ENCODE peak calls at places on chromosomes 13 and 19, in six cellular contexts. Y, M, D, A, T and U are unnamed samples.

GRCh38 chr19:55080121-55080914 is 4.6 kb downstream of the EPS8L1 start:
- DNase-seq in Y (peak), M (no peak), D (peak), A (peak), T (peak), U (peak)

GRCh38 chr13:76516013-76516412 is 370.2 kb downstream of the KCTD12 start:
- DNase-seq in Y (peak), M (no peak), D (peak), A (no peak), T (no peak), U (no peak)

GRCh38 chr13:34208326-34208725 is 390.4 kb downstream of the RFC3 start:
- DNase-seq in Y (peak), M (no peak), D (peak), A (no peak), T (no peak), U (no peak)

GRCh38 chr13:30884543-30884942 is 21.5 kb upstream of the MEDAG start:
- DNase-seq in Y (no peak), M (no peak), D (no peak), A (no peak), T (no peak), U (no peak)

GRCh38 chr19:55474269-55475265 is 1.9 kb upstream of the ZNF628 start:
- DNase-seq in Y (no peak), M (no peak), D (no peak), A (peak), T (no peak), U (no peak)

GRCh38 chr19:17831419-17831888 is 10.1 kb upstream of the INSL3 start:
- DNase-seq in Y (no peak), M (no peak), D (no peak), A (peak), T (no peak), U (no peak)

GRCh38 chr13:113904411-113904810 is 40.5 kb upstream of the GAS6 start:
- DNase-seq in Y (peak), M (no peak), D (peak), A (peak), T (no peak), U (no peak)

GRCh38 chr13:24511019-24511823 is 1.4 kb downstream of the PARP4 start:
- DNase-seq in Y (peak), M (no peak), D (peak), A (peak), T (peak), U (no peak)

GRCh38 chr13:70964124-70964523 is 855.9 kb upstream of the KLHL1 start:
- DNase-seq in Y (no peak), M (no peak), D (no peak), A (no peak), T (no peak), U (no peak)

GRCh38 chr13:101649490-101650126 is 197.1 kb downstream of the ITGBL1 start:
- DNase-seq in Y (peak), M (no peak), D (peak), A (no peak), T (peak), U (no peak)

GRCh38 chr19:13430790-13431582 is 75.3 kb downstream of the CACNA1A start:
- DNase-seq in Y (peak), M (peak), D (peak), A (peak), T (peak), U (no peak)

GRCh38 chr13:31749929-31750328 is 10.6 kb downstream of the RXFP2 start:
- DNase-seq in Y (peak), M (no peak), D (peak), A (no peak), T (peak), U (no peak)

GRCh38 chr19:49133621-49134454 is 14.5 kb downstream of the PPFIA3 start:
- DNase-seq in Y (peak), M (no peak), D (peak), A (peak), T (peak), U (peak)

GRCh38 chr19:14361824-14362223 is 19.4 kb upstream of the ADGRE5 start:
- DNase-seq in Y (no peak), M (no peak), D (no peak), A (peak), T (no peak), U (peak)

GRCh38 chr19:27752530-27753184 is 1460.3 kb downstream of the UQCRFS1 start:
- DNase-seq in Y (no peak), M (no peak), D (no peak), A (no peak), T (no peak), U (no peak)

GRCh38 chr19:35843676-35844481 is 8.4 kb downstream of the NPHS1 start:
- DNase-seq in Y (no peak), M (no peak), D (peak), A (peak), T (no peak), U (peak)

GRCh38 chr13:25217023-25217909 is 45.2 kb upstream of the AMER2 start:
- DNase-seq in Y (peak), M (no peak), D (peak), A (no peak), T (peak), U (no peak)

GRCh38 chr19:48922548-48923490 is 10.7 kb upstream of the DHDH start:
- DNase-seq in Y (no peak), M (no peak), D (no peak), A (no peak), T (no peak), U (no peak)

GRCh38 chr19:45070214-45070613 is 6.1 kb downstream of the ZNF296 start:
- DNase-seq in Y (no peak), M (no peak), D (no peak), A (no peak), T (no peak), U (no peak)

GRCh38 chr13:100987993-100988392 is 313.4 kb upstream of the TMTC4 start:
- DNase-seq in Y (peak), M (peak), D (peak), A (peak), T (peak), U (no peak)

GRCh38 chr13:107117327-107118012 is 549.5 kb upstream of the ARGLU1 start:
- DNase-seq in Y (peak), M (no peak), D (peak), A (no peak), T (no peak), U (no peak)

DNA sequence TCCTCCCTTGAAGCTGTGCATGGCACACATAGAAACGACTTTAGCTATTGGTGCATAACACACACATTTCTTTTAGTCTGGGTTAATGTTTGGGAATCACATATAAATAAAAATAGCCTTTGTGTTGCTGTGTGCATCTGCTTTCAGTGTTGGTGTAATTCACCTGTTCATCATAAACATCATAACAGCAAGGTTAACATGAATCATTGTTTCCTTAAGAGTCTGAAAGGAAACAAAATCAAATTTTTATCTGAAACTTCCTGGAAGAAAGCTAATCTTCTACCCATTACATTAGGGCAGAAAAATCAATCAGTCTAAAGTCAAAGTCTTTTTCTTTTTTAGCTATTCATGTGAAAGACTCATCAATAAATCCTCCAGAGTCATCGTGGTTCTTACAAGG is 35.0 kb upstream of the TNFSF11 start:
- DNase-seq in Y (no peak), M (no peak), D (no peak), A (no peak), T (no peak), U (no peak)
- H4K91ac ChIP-seq in Y (no peak), M (no peak), D (no peak), A (no peak), T (no peak), U (no peak)

GRCh38 chr19:57210381-57210780 is 19.1 kb downstream of the ZNF264 start:
- DNase-seq in Y (no peak), M (no peak), D (no peak), A (no peak), T (no peak), U (no peak)

DNA sequence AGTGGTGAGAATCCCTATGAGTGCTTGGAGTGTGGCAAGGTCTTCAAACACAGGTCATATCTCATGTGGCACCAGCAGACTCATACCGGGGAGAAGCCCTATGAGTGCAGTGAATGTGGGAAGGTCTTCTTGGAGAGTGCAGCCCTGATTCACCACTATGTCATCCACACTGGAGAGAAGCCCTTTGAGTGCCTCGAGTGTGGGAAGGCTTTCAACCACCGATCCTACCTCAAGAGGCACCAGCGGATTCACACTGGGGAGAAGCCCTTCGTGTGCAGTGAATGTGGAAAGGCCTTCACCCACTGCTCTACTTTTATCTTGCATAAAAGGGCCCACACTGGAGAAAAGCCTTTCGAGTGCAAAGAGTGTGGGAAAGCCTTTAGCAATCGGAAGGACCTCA is 18.7 kb upstream of the AURKC start:
- DNase-seq in Y (peak), M (no peak), D (peak), A (no peak), T (no peak), U (no peak)
- H4K91ac ChIP-seq in Y (no peak), M (no peak), D (no peak), A (no peak), T (no peak), U (no peak)

DNA sequence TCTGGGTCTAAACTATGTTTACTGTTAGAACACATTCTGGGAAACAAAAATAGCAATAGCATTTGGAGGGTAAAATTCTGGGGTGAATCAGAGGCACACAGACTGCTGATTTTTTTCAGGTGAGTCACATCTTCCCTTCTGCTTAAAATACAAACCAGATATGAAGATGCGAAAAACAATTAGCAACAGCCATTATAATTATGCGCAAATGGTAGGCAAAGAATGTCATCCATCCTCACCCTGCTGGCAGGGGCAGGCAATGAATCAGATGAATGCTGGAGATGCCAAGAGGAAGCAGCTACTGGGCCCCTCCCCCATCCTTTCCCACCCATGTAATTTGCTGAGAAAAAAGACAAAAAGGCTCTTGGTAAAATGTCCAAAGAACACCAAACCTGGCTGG is 282.9 kb downstream of the KLF5 start:
- DNase-seq in Y (peak), M (no peak), D (peak), A (peak), T (peak), U (no peak)
- H4K91ac ChIP-seq in Y (no peak), M (no peak), D (no peak), A (no peak), T (no peak), U (no peak)

GRCh38 chr13:94679614-94680013 is 32.7 kb downstream of the SOX21 start:
- DNase-seq in Y (no peak), M (no peak), D (no peak), A (no peak), T (peak), U (no peak)

GRCh38 chr13:94677799-94678198 is 34.5 kb downstream of the SOX21 start:
- DNase-seq in Y (no peak), M (no peak), D (no peak), A (no peak), T (no peak), U (no peak)

GRCh38 chr13:94678845-94679244 is 33.5 kb downstream of the SOX21 start:
- DNase-seq in Y (no peak), M (no peak), D (no peak), A (no peak), T (peak), U (no peak)

GRCh38 chr13:94682229-94682628 is 30.1 kb downstream of the SOX21 start:
- DNase-seq in Y (no peak), M (no peak), D (no peak), A (no peak), T (no peak), U (no peak)

DNA sequence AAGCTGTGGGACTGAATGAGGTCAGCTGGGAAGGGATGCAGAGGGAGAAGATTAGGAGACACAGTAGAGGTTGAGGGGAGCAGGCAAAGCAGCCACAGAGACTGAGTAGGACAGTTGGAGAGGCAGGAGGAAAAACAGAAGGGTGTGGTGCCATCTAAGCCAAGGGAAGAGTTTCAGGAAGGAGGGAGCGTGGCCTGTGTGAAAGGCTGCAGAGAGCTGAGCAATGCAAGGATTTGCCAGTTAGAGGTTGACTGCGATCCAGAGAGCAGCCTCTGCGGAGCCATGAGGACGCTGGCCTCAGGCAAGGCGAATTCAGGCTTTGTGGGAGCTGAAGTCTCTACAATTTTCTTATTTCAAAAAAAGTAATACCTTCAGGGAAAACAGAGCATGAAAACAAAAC is 28.9 kb downstream of the SOX21 start:
- DNase-seq in Y (no peak), M (no peak), D (no peak), A (no peak), T (no peak), U (no peak)
- H4K91ac ChIP-seq in Y (no peak), M (no peak), D (no peak), A (no peak), T (no peak), U (no peak)

GRCh38 chr13:84049442-84049841 is 167.2 kb upstream of the SLITRK1 start:
- DNase-seq in Y (no peak), M (no peak), D (no peak), A (no peak), T (no peak), U (no peak)

GRCh38 chr13:84050551-84050950 is 168.3 kb upstream of the SLITRK1 start:
- DNase-seq in Y (no peak), M (no peak), D (no peak), A (no peak), T (no peak), U (no peak)
- H4K91ac ChIP-seq in Y (no peak), M (no peak), D (no peak), A (no peak), T (no peak), U (no peak)

GRCh38 chr13:97810152-97810551 is 143.3 kb upstream of the IPO5 start:
- DNase-seq in Y (peak), M (no peak), D (peak), A (no peak), T (peak), U (no peak)
- H4K91ac ChIP-seq in Y (no peak), M (no peak), D (no peak), A (no peak), T (no peak), U (no peak)

DNA sequence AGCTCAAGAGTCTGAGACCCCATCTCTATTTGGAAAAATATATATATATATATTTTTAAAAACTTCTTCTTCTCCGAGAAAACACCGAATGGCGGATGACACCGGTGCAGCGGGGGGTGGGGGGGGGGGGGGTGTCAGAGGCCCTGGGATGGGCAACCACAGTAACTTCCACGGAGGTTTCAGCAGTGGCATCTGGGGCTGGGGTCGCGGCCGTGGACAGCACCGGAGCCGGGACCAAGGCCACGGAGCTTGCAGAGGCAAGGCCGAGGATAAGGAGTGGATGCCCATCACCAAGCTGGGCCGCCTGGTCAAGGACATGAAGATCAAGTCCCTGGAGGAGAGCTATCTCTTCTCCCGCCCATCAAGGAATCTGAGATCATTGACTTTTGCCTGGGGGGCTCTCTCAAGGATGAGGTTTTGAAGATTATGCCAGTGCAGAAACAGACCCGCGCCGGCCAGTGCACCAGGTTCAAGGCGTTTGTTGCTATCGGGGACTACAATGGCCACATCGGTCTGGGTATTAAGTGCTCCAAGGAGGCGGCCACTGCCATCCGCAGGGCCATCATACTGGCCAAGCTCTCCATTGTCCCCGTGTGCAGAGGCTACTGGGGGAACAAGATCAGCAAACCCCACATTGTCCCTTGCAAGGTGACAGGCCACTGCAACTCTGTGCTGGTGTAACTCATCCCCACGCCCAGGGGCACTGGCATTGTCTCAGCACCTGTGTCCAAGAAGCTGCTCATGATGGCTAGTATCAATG is 59.0 kb downstream of the EPS15L1 start:
- DNase-seq in Y (no peak), M (no peak), D (no peak), A (no peak), T (no peak), U (no peak)
- H4K91ac ChIP-seq in Y (no peak), M (no peak), D (no peak), A (no peak), T (no peak), U (no peak)